ENCODE peak calls at places on chromosome 10, in eight cellular contexts. One of them, this sample, is unnamed.

GRCh38 chr10:20990604-20991003 is 93.5 kb upstream of the NEBL start:
- DNase-seq in retinal pigment epithelial cell: peak; percentile 96
- DNase-seq in BJ: no peak
- DNase-seq in brain microvascular endothelial cell: peak; percentile 61
- DNase-seq in upper lobe of right lung: no peak
- DNase-seq in suprapubic skin: no peak
- DNase-seq in SK-N-SH: no peak
- DNase-seq in breast epithelium: no peak
- DNase-seq in this sample: no peak

GRCh38 chr10:13700461-13701144 is 113.8 kb downstream of the PRPF18 start:
- DNase-seq in retinal pigment epithelial cell: no peak
- DNase-seq in SK-N-SH: no peak
- DNase-seq in BJ: no peak
- DNase-seq in upper lobe of right lung: peak; percentile 27
- DNase-seq in brain microvascular endothelial cell: no peak
- DNase-seq in breast epithelium: no peak
- DNase-seq in suprapubic skin: no peak
- DNase-seq in this sample: no peak

GRCh38 chr10:9305018-9305655 is 1250.6 kb downstream of the GATA3 start:
- DNase-seq in suprapubic skin: no peak
- DNase-seq in brain microvascular endothelial cell: no peak
- DNase-seq in BJ: no peak
- DNase-seq in SK-N-SH: no peak
- DNase-seq in upper lobe of right lung: no peak
- DNase-seq in breast epithelium: no peak
- DNase-seq in retinal pigment epithelial cell: no peak
- DNase-seq in this sample: no peak

GRCh38 chr10:124640538-124641231 is 103.5 kb downstream of the FAM53B start:
- DNase-seq in breast epithelium: no peak
- DNase-seq in retinal pigment epithelial cell: no peak
- DNase-seq in suprapubic skin: no peak
- DNase-seq in upper lobe of right lung: peak; percentile 87
- DNase-seq in SK-N-SH: no peak
- DNase-seq in brain microvascular endothelial cell: no peak
- DNase-seq in BJ: no peak
- DNase-seq in this sample: no peak

GRCh38 chr10:94429049-94429707 is 26.8 kb downstream of the TBC1D12 start:
- DNase-seq in SK-N-SH: no peak
- DNase-seq in upper lobe of right lung: no peak
- DNase-seq in suprapubic skin: no peak
- DNase-seq in retinal pigment epithelial cell: no peak
- DNase-seq in brain microvascular endothelial cell: no peak
- DNase-seq in BJ: peak; percentile 61
- DNase-seq in breast epithelium: no peak
- DNase-seq in this sample: no peak

GRCh38 chr10:104711167-104711765 is 70.2 kb downstream of the SORCS3 start:
- DNase-seq in breast epithelium: no peak
- DNase-seq in suprapubic skin: no peak
- DNase-seq in brain microvascular endothelial cell: no peak
- DNase-seq in BJ: no peak
- DNase-seq in SK-N-SH: no peak
- DNase-seq in retinal pigment epithelial cell: peak; percentile 24
- DNase-seq in upper lobe of right lung: no peak
- DNase-seq in this sample: no peak

GRCh38 chr10:63071145-63071544 is 62.0 kb upstream of the NRBF2 start:
- DNase-seq in SK-N-SH: no peak
- DNase-seq in suprapubic skin: no peak
- DNase-seq in upper lobe of right lung: peak; percentile 77
- DNase-seq in retinal pigment epithelial cell: no peak
- DNase-seq in brain microvascular endothelial cell: no peak
- DNase-seq in breast epithelium: no peak
- DNase-seq in BJ: no peak
- DNase-seq in this sample: no peak

GRCh38 chr10:9868499-9868898 is 1149.2 kb upstream of the CELF2 start:
- DNase-seq in upper lobe of right lung: no peak
- DNase-seq in retinal pigment epithelial cell: no peak
- DNase-seq in SK-N-SH: no peak
- DNase-seq in brain microvascular endothelial cell: no peak
- DNase-seq in breast epithelium: no peak
- DNase-seq in BJ: no peak
- DNase-seq in suprapubic skin: no peak
- DNase-seq in this sample: no peak

GRCh38 chr10:101840102-101840684 is 3.4 kb downstream of the KCNIP2 start:
- DNase-seq in retinal pigment epithelial cell: no peak
- DNase-seq in BJ: no peak
- DNase-seq in suprapubic skin: no peak
- DNase-seq in brain microvascular endothelial cell: no peak
- DNase-seq in SK-N-SH: peak; percentile 36
- DNase-seq in upper lobe of right lung: no peak
- DNase-seq in breast epithelium: no peak
- DNase-seq in this sample: no peak

GRCh38 chr10:62171791-62172190 is 96.9 kb downstream of the RTKN2 start:
- DNase-seq in SK-N-SH: no peak
- DNase-seq in breast epithelium: no peak
- DNase-seq in retinal pigment epithelial cell: no peak
- DNase-seq in brain microvascular endothelial cell: no peak
- DNase-seq in BJ: no peak
- DNase-seq in suprapubic skin: no peak
- DNase-seq in upper lobe of right lung: no peak
- DNase-seq in this sample: peak; percentile 17

DNA sequence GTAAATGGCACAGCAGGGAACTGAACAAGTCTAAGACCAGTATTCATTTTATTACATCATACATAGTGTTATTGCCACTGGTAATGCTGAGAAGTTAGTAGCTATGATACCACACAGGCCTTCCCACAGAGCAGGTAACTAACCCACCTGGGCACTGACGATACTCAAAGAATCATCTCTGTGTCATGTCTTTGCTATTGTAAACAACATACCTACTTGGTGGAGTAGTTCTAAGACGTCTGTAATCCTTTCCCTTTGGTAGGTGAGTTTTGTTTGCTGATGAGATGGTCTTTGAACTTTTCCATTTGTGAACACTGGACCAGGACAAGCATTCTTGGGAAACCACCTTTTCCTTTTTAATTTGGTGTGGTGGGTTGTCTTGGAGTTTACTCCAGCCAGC is 40.9 kb downstream of the PDSS1 start:
- DNase-seq in upper lobe of right lung: no peak
- DNase-seq in suprapubic skin: no peak
- DNase-seq in BJ: no peak
- DNase-seq in breast epithelium: no peak
- DNase-seq in brain microvascular endothelial cell: no peak
- DNase-seq in SK-N-SH: no peak
- DNase-seq in retinal pigment epithelial cell: no peak
- DNase-seq in this sample: no peak
- H3K4me3 ChIP-seq in upper lobe of right lung: no peak overlapping the region
- H3K4me3 ChIP-seq in suprapubic skin: no peak overlapping the region
- H3K4me3 ChIP-seq in BJ: no peak overlapping the region
- H3K4me3 ChIP-seq in breast epithelium: no peak overlapping the region
- H3K4me3 ChIP-seq in brain microvascular endothelial cell: no peak overlapping the region
- H3K4me3 ChIP-seq in SK-N-SH: no peak overlapping the region
- H3K4me3 ChIP-seq in retinal pigment epithelial cell: no peak overlapping the region
- H3K4me3 ChIP-seq in this sample: no peak overlapping the region

GRCh38 chr10:29239569-29240472 is 49.0 kb upstream of the LYZL1 start:
- DNase-seq in retinal pigment epithelial cell: no peak
- DNase-seq in brain microvascular endothelial cell: peak; percentile 31
- DNase-seq in breast epithelium: no peak
- DNase-seq in suprapubic skin: no peak
- DNase-seq in upper lobe of right lung: no peak
- DNase-seq in BJ: no peak
- DNase-seq in SK-N-SH: peak; percentile 52
- DNase-seq in this sample: no peak
- TF ChIP-seq CTCF in retinal pigment epithelial cell: peak; percentile 49
- TF ChIP-seq CTCF in brain microvascular endothelial cell: peak; percentile 80
- TF ChIP-seq CTCF in breast epithelium: peak; percentile 13
- TF ChIP-seq CTCF in suprapubic skin: no peak
- TF ChIP-seq CTCF in upper lobe of right lung: peak; percentile 32
- TF ChIP-seq CTCF in BJ: peak; percentile 53
- TF ChIP-seq CTCF in SK-N-SH: peak; percentile 55
- TF ChIP-seq CTCF in this sample: peak; percentile 74

GRCh38 chr10:22345301-22346086 is at the start of gene SPAG6:
- DNase-seq in BJ: no peak
- DNase-seq in breast epithelium: no peak
- DNase-seq in upper lobe of right lung: peak; percentile 81
- DNase-seq in brain microvascular endothelial cell: no peak
- DNase-seq in suprapubic skin: peak; percentile 76
- DNase-seq in retinal pigment epithelial cell: no peak
- DNase-seq in SK-N-SH: peak; percentile 84
- DNase-seq in this sample: no peak

GRCh38 chr10:22343761-22344160 is 1.5 kb upstream of the SPAG6 start:
- DNase-seq in suprapubic skin: no peak
- DNase-seq in upper lobe of right lung: no peak
- DNase-seq in BJ: no peak
- DNase-seq in retinal pigment epithelial cell: no peak
- DNase-seq in breast epithelium: no peak
- DNase-seq in SK-N-SH: no peak
- DNase-seq in brain microvascular endothelial cell: no peak
- DNase-seq in this sample: no peak

GRCh38 chr10:22346087-22346661 is 878 bp downstream of the SPAG6 start:
- DNase-seq in upper lobe of right lung: no peak
- DNase-seq in SK-N-SH: no peak
- DNase-seq in BJ: no peak
- DNase-seq in breast epithelium: no peak
- DNase-seq in suprapubic skin: no peak
- DNase-seq in brain microvascular endothelial cell: no peak
- DNase-seq in retinal pigment epithelial cell: no peak
- DNase-seq in this sample: no peak

GRCh38 chr10:22344781-22345300 is 455 bp upstream of the SPAG6 start:
- DNase-seq in BJ: no peak
- DNase-seq in breast epithelium: no peak
- DNase-seq in SK-N-SH: no peak
- DNase-seq in suprapubic skin: no peak
- DNase-seq in retinal pigment epithelial cell: no peak
- DNase-seq in upper lobe of right lung: no peak
- DNase-seq in brain microvascular endothelial cell: no peak
- DNase-seq in this sample: no peak

GRCh38 chr10:22344204-22344603 is 1.1 kb upstream of the SPAG6 start:
- DNase-seq in brain microvascular endothelial cell: no peak
- DNase-seq in SK-N-SH: no peak
- DNase-seq in upper lobe of right lung: no peak
- DNase-seq in suprapubic skin: no peak
- DNase-seq in breast epithelium: no peak
- DNase-seq in retinal pigment epithelial cell: no peak
- DNase-seq in BJ: no peak
- DNase-seq in this sample: no peak
- H3K4me3 ChIP-seq in brain microvascular endothelial cell: no peak overlapping the region
- H3K4me3 ChIP-seq in SK-N-SH: no peak overlapping the region
- H3K4me3 ChIP-seq in upper lobe of right lung: no peak overlapping the region
- H3K4me3 ChIP-seq in suprapubic skin: no peak overlapping the region
- H3K4me3 ChIP-seq in breast epithelium: no peak overlapping the region
- H3K4me3 ChIP-seq in retinal pigment epithelial cell: no peak overlapping the region
- H3K4me3 ChIP-seq in BJ: no peak overlapping the region
- H3K4me3 ChIP-seq in this sample: no peak overlapping the region

GRCh38 chr10:22420787-22421517 is 75.7 kb downstream of the SPAG6 start:
- DNase-seq in suprapubic skin: no peak
- DNase-seq in breast epithelium: no peak
- DNase-seq in retinal pigment epithelial cell: no peak
- DNase-seq in SK-N-SH: no peak
- DNase-seq in brain microvascular endothelial cell: no peak
- DNase-seq in upper lobe of right lung: no peak
- DNase-seq in BJ: no peak
- DNase-seq in this sample: no peak
- TF ChIP-seq CTCF in suprapubic skin: no peak
- TF ChIP-seq CTCF in breast epithelium: no peak
- TF ChIP-seq CTCF in retinal pigment epithelial cell: peak; percentile 25
- TF ChIP-seq CTCF in SK-N-SH: peak; percentile 50
- TF ChIP-seq CTCF in brain microvascular endothelial cell: peak; percentile 26
- TF ChIP-seq CTCF in upper lobe of right lung: peak; percentile 28
- TF ChIP-seq CTCF in BJ: no peak
- TF ChIP-seq CTCF in this sample: no peak

This sample was measured in HFF-Myc.